ENCODE peak calls at places on chromosomes 1 and 21, in seven cellular contexts. Q is neural crest cell, V is progenitor cell of endocrine pancreas, S is ovary, H is kidney epithelial cell, F is upper lobe of left lung, L is GM06990. Y is an unnamed sample.

GRCh38 chr21:45004481-45005263 is 64.8 kb downstream of the SLX9 start:
- DNase-seq in Q (no peak), V (no peak), S (peak; percentile 7), H (no peak), F (no peak), L (no peak), Y (no peak)

GRCh38 chr1:52842643-52843310 is at the start of gene ZYG11A:
- DNase-seq in Q (peak; percentile 59), V (peak; percentile 53), S (peak; percentile 49), H (peak; percentile 44), F (peak; percentile 24), L (peak; percentile 95), Y (peak; percentile 54)

GRCh38 chr1:156392427-156392826 is 23.4 kb downstream of the RHBG start:
- DNase-seq in Q (no peak), V (no peak), S (no peak), H (no peak), F (no peak), L (no peak), Y (no peak)

GRCh38 chr1:210691039-210691438 is 362.3 kb downstream of the HHAT start:
- DNase-seq in Q (no peak), V (no peak), S (no peak), H (no peak), F (no peak), L (no peak), Y (no peak)

GRCh38 chr21:44304846-44305245 is 5.0 kb downstream of the PFKL start:
- DNase-seq in Q (peak; percentile 58), V (peak; percentile 50), S (peak; percentile 61), H (no peak), F (no peak), L (no peak), Y (no peak)

GRCh38 chr1:227330709-227331108 is 12.4 kb upstream of the CDC42BPA start:
- DNase-seq in Q (no peak), V (no peak), S (no peak), H (no peak), F (no peak), L (no peak), Y (no peak)

GRCh38 chr1:18109058-18109755 is 1.6 kb downstream of the IGSF21 start:
- DNase-seq in Q (no peak), V (no peak), S (no peak), H (no peak), F (no peak), L (no peak), Y (no peak)

GRCh38 chr1:93177991-93178390 is 2.2 kb downstream of the TMED5 start:
- DNase-seq in Q (no peak), V (no peak), S (no peak), H (no peak), F (no peak), L (no peak), Y (peak; percentile 4)

GRCh38 chr1:228891134-228892034 is 156.1 kb downstream of the RHOU start:
- DNase-seq in Q (no peak), V (no peak), S (no peak), H (no peak), F (no peak), L (no peak), Y (no peak)

DNA sequence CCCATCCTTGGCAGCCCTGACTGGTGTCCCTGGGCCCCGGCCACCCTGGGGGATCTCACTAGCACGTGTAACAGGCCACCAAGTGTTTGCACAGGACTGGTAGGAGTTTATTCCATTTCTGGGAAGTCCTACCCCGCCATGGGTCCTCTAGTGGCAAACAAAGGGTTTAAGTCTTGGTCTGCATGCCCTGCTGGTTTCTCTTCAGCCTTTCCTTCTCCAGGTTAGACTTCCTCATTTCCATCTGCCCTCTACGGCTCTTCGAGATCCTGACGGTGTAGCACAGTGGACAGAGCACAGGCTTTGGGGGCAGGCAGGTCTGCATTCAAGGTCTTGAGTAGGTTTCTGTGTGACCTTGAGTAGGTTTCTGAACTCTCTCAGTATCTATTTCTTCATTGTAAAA is 2.8 kb downstream of the AGTRAP start:
- DNase-seq in Q (no peak), V (no peak), S (no peak), H (no peak), F (no peak), L (no peak), Y (no peak)
- TF ChIP-seq CTCF in Q (no peak), V (no peak), S (no peak), H (no peak), F (no peak), L (no peak), Y (no peak)

GRCh38 chr1:219837274-219837993 is 90.9 kb downstream of the SLC30A10 start:
- DNase-seq in Q (peak; percentile 48), V (no peak), S (no peak), H (peak; percentile 5), F (no peak), L (peak; percentile 8), Y (peak; percentile 22)
- TF ChIP-seq CTCF in Q (peak; percentile 80), V (peak; percentile 77), S (no peak), H (peak; percentile 55), F (peak; percentile 17), L (peak; percentile 60), Y (peak; percentile 69)

DNA sequence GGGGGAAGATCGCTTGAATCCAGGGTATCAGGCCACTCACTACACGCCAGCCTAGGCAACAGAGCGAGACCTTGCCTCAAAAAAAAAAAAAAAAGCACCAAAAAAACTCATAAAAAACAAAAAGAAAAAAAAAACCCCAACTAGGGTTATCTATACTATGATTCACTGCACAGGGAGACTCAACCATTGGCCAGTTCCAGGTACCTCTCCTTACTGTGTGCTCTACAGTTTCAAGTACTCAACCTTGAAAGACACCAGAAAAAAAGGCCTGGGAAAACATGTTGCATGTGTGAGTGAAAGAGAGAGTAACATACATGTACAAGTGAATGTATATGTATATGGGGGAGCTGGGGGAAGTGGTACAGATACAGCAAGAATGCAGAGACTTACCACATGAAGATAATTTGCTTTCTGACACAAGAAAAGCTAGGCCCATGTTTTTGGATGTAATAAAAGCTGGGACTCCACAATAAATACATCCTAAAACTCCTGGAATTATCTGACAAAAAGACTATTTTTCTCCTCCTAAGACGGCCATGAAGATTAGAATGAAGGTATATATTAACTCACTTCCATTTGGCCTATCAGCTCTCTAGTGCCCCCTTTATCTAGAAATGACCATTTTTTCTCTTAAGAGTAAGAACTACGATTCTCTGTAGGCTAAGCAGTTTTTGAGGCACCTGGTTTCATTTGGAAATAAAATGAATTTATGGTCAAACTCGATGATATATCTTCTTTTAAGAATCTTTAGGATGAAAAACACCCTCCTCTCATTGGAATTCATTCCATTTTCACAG is 52.2 kb downstream of the SLC27A3 start:
- DNase-seq in Q (no peak), V (no peak), S (no peak), H (no peak), F (no peak), L (no peak), Y (no peak)
- TF ChIP-seq CTCF in Q (peak; percentile 24), V (no peak), S (no peak), H (no peak), F (no peak), L (peak; percentile 23), Y (peak; percentile 29)

DNA sequence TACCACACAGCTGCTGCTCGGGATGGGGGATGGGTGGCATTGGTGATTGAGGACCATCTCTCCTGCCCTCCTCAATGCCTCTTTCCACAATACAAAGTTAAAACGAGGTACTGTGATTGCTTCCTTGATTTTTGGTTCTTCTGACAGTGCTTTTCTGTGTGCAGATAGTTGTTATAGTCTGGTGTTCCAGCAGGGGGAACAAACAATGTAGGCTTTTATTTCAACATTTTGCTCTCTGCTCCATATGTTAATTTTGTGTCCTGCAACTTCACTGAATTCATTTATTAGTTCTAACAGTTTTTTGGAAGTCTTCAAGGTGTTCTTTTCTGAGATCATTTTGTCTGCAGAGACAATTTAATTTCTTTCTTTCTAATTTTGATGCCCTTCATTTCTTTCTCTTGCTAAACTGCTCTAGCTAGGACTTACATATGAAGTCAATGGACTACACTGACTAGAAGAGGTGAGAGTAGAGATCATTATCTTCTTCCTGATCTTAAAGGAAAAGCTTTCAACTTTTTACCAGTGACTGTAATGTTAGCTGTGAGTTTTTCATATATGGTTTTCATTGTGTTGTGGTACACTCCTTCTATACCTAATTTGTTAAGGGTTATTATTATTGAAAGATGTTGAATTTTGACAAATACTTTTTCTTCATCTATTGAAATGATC is 45.4 kb downstream of the TNFSF18 start:
- DNase-seq in Q (no peak), V (no peak), S (no peak), H (no peak), F (no peak), L (no peak), Y (no peak)
- TF ChIP-seq CTCF in Q (no peak), V (no peak), S (no peak), H (no peak), F (no peak), L (no peak), Y (peak; percentile 54)

DNA sequence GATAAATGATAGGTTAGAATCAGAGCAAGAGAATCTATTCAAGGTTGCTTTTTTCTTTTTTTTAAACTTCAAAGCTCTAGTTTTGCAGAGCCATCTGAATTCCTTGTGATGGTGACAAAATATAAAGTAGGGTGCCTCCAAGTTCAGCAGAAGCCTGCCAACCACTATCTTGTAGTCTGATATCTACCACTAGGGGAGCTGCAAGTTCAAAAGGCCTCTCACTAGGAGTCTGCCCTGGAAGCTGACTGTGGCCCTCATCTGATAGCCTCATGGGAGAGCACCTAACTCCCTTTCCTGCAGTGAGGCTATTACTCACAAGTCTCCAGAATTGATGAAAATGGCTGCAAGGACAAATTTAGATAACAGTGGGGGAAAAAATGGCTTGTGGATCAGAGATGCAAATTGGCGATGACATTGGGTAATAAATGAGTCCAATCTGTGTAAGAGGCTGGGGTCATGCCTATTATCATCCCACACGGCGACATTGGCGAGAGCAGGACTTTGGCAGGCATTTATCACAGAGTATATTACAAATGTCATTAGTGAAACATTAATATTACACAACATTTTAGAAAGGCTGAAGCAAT is 10.7 kb upstream of the ZP4 start:
- DNase-seq in Q (no peak), V (no peak), S (no peak), H (no peak), F (no peak), L (no peak), Y (peak; percentile 35)
- TF ChIP-seq CTCF in Q (peak; percentile 66), V (peak; percentile 62), S (no peak), H (peak; percentile 70), F (no peak), L (peak; percentile 47), Y (peak; percentile 76)

GRCh38 chr1:107056426-107057196 is at the start of gene PRMT6:
- DNase-seq in Q (peak; percentile 75), V (peak; percentile 65), S (peak; percentile 82), H (peak; percentile 45), F (peak; percentile 79), L (peak; percentile 91), Y (peak; percentile 54)
- TF ChIP-seq CTCF in Q (peak; percentile 40), V (no peak), S (no peak), H (no peak), F (no peak), L (peak; percentile 33), Y (no peak)

Y was measured in HFFc6.